ENCODE peak calls at places on chromosome 4, in four cellular contexts. U is SK-N-SH, Q is AG10803, P is GM12865. W is an unnamed sample.

GRCh38 chr4:152075253-152075928 is 314.6 kb upstream of the GATB start:
- DNase-seq in U (no peak), Q (no peak), P (no peak), W (no peak)

GRCh38 chr4:23373269-23373668 is 516.6 kb downstream of the PPARGC1A start:
- DNase-seq in U (no peak), Q (no peak), P (no peak), W (no peak)

GRCh38 chr4:136637071-136637777 is 895.1 kb downstream of the PCDH18 start:
- DNase-seq in U (peak), Q (no peak), P (peak), W (peak)

GRCh38 chr4:177480796-177481195 is 38.6 kb upstream of the AGA start:
- DNase-seq in U (no peak), Q (peak), P (no peak), W (no peak)

GRCh38 chr4:122364700-122365404 is 14.0 kb upstream of the ADAD1 start:
- DNase-seq in U (no peak), Q (no peak), P (peak), W (no peak)

GRCh38 chr4:153169811-153170210 is 34.4 kb upstream of the TRIM2 start:
- DNase-seq in U (no peak), Q (no peak), P (no peak), W (no peak)

GRCh38 chr4:175504316-175504715 is 307.7 kb downstream of the GPM6A start:
- DNase-seq in U (no peak), Q (peak), P (no peak), W (no peak)

GRCh38 chr4:185115827-185116232 is 27.2 kb upstream of the SLC25A4 start:
- DNase-seq in U (peak), Q (peak), P (no peak), W (no peak)

GRCh38 chr4:114041117-114041475 is 61.6 kb upstream of the ARSJ start:
- DNase-seq in U (no peak), Q (peak), P (no peak), W (no peak)

GRCh38 chr4:145090370-145090769 is 7.6 kb downstream of the ANAPC10 start:
- DNase-seq in U (no peak), Q (no peak), P (no peak), W (no peak)

GRCh38 chr4:101973331-101973730 is 182.8 kb downstream of the BANK1 start:
- DNase-seq in U (no peak), Q (no peak), P (no peak), W (no peak)

GRCh38 chr4:89904524-89904923 is 9.9 kb downstream of the MMRN1 start:
- DNase-seq in U (no peak), Q (no peak), P (no peak), W (no peak)

GRCh38 chr4:5206391-5206790 is 155.1 kb downstream of the STK32B start:
- DNase-seq in U (no peak), Q (peak), P (no peak), W (no peak)

DNA sequence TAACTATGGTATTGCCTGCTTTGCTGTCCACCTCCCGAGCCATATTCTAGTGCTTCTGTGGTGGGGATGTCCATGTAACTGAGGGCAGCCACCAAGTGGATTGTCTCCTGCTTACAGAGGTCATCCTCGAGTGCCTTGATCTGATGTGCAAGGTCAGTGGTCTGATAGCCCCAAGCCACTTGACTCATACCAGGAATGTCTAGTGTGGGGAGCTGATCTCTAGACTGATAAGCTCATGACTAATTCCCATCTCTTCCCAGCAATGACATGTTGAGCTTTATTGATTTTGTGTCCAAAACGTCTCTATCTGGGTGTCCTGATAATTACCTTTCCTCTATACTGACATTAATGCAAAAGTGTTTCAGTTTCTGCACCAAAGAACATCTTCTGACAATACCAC is 168.4 kb upstream of the WDR1 start:
- DNase-seq in U (no peak), Q (no peak), P (no peak), W (no peak)
- TF ChIP-seq CTCF in U (no peak), Q (no peak), P (no peak), W (no peak)

DNA sequence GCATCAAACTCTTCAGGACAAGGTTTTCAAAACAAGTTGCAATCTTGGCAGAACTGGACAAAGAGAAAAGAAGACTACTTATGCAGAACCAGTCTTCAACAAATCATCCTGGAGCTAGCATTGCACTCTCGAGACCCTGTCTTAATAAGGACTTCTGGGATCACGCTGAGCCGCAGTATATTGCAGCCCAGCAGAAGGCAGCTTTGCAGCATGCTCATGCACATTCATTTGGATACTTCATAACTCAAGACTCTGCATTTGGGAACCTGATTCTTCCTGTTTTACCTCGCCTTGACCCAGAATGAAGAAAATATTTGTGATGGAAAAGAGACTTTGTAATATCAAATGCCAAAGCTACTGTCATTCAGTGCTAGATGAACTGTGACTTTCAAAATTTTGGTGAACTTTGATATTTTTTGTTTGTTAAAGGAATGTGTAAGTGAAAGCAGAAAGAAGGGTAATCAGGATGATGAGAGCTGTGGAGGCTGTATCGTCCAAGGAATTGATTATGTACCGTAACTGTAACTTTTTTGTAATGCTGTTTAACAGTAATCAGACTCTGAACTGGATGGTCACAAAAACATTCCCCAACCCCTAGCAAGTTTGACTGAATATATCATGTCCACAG is 27.2 kb downstream of the HSPA4L start:
- DNase-seq in U (no peak), Q (peak), P (peak), W (no peak)
- TF ChIP-seq CTCF in U (peak), Q (peak), P (no peak), W (no peak)

GRCh38 chr4:8588196-8588470 is 4.4 kb upstream of the CPZ start:
- DNase-seq in U (no peak), Q (no peak), P (no peak), W (no peak)

GRCh38 chr4:8585721-8586161 is 5.5 kb downstream of the GPR78 start:
- DNase-seq in U (no peak), Q (no peak), P (no peak), W (no peak)

GRCh38 chr4:8587469-8588195 is 4.9 kb upstream of the CPZ start:
- DNase-seq in U (peak), Q (no peak), P (no peak), W (no peak)

GRCh38 chr4:8586246-8586645 is 6.1 kb downstream of the GPR78 start:
- DNase-seq in U (no peak), Q (no peak), P (no peak), W (no peak)

DNA sequence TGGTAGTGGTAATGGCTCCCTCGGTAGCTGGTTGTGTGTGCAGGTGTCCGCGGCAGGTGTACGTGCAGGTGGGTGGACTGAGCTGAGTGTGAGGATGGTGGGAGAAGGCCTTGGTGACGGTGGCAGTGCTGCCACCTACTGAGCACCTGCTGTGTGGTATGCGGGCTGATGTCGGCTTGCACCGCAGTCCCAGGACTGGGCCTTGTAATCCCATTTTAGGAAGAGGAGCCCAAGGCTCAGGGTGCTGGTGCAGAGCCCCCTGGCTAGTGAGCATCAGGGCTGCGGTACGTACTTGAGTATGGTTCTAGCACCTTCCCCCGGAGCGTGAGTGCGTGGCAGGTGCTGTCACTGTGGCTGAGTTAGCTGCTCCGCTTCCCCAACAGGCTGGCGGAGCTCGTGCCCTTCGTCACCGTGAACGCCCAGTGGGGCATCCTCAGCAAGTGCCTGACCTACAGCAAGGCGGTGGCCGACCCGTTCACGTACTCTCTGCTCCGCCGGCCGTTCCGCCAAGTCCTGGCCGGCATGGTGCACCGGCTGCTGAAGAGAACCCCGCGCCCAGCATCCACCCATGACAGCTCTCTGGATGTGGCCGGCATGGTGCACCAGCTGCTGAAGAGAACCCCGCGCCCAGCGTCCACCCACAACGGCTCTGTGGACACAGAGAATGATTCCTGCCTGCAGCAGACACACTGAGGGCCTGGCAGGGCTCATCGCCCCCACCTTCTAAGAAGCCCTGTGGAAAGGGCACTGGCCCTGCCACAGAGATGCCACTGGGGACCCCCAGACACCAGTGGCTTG is 5.7 kb upstream of the CPZ start:
- DNase-seq in U (no peak), Q (no peak), P (peak), W (no peak)
- TF ChIP-seq CTCF in U (no peak), Q (no peak), P (peak), W (no peak)

DNA sequence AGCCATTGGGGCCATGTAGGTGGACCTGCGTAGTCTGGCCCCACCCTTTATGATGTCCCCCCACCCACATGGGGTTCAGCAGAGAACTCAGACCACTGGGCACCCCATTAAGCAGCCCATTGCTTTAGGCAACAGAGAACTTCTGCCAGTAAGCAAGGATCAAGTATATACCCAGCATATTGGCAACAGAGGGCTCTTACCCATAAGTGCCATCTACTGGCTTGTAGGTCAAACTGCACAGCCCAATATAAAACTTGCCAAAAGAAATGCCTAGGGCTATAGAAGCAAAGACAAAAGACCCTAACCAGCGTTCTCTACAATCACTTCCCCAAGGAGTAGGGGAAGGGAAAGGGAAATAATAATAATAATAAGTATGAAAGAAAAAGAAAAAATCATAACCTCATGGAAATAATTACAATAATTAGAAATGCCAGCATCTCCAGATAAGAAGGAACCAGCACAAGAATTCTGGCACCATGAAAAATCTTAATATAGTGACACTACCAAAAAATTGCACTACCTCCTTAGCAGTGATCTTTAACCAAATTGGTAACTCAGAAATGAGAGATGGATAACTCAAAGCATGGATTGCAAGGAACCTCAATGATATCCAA is 1090.7 kb downstream of the FAT4 start:
- DNase-seq in U (no peak), Q (peak), P (peak), W (no peak)
- TF ChIP-seq CTCF in U (peak), Q (peak), P (peak), W (peak)

GRCh38 chr4:14749910-14750309 is 252.4 kb upstream of the CPEB2 start:
- DNase-seq in U (peak), Q (peak), P (peak), W (peak)
- TF ChIP-seq CTCF in U (peak), Q (peak), P (peak), W (peak)